ENCODE peak calls at places on chromosomes 2 and 18, in seven cellular contexts. M is heart left ventricle; L is endodermal cell; J is fibroblast of lung; E is body of pancreas; A is CD8-positive, alpha-beta memory T cell; X is ascending aorta. P is an unnamed sample.

GRCh38 chr2:101206080-101206479 is 46.6 kb upstream of the CNOT11 start:
- DNase-seq in E (no peak), X (no peak), M (no peak), A (no peak), J (no peak), L (no peak), P (no peak)

GRCh38 chr18:49021076-49021432 is 70.3 kb upstream of the SMAD7 start:
- DNase-seq in X (peak; percentile 61), J (no peak), L (no peak), A (no peak), M (peak; percentile 12), E (no peak), P (no peak)

GRCh38 chr2:41791523-41791922 is 256.3 kb upstream of the PKDCC start:
- DNase-seq in E (peak; percentile 28), J (peak; percentile 20), M (peak; percentile 50), X (no peak), L (peak; percentile 82), A (no peak), P (no peak)

GRCh38 chr2:134109246-134109645 is 144.6 kb upstream of the MGAT5 start:
- DNase-seq in M (no peak), X (no peak), L (no peak), A (no peak), J (no peak), E (no peak), P (no peak)

GRCh38 chr18:62335494-62335893 is 10.4 kb downstream of the TNFRSF11A start:
- DNase-seq in L (no peak), X (no peak), M (no peak), A (no peak), J (no peak), E (no peak), P (no peak)

GRCh38 chr18:58755304-58756010 is 84.2 kb downstream of the MALT1 start:
- DNase-seq in L (no peak), M (no peak), J (no peak), A (no peak), X (peak; percentile 54), E (no peak), P (peak; percentile 32)

GRCh38 chr18:41829648-41830516 is 125.2 kb upstream of the PIK3C3 start:
- DNase-seq in X (no peak), A (no peak), L (no peak), M (no peak), J (no peak), E (no peak), P (no peak)

GRCh38 chr2:47217277-47217676 is 62.2 kb upstream of the STPG4 start:
- DNase-seq in J (no peak), X (peak; percentile 27), M (no peak), A (no peak), L (no peak), E (no peak), P (no peak)

GRCh38 chr2:130824492-130825061 is 12.1 kb upstream of the ARHGEF4 start:
- DNase-seq in E (no peak), M (no peak), L (peak; percentile 62), X (no peak), J (peak; percentile 100), A (peak; percentile 45), P (no peak)

GRCh38 chr2:113602869-113603466 is 24.1 kb upstream of the RABL2A start:
- DNase-seq in M (no peak), A (no peak), J (no peak), E (no peak), L (no peak), X (no peak), P (no peak)

GRCh38 chr2:1886405-1886992 is 142.2 kb upstream of the PXDN start:
- DNase-seq in M (peak; percentile 54), J (peak; percentile 60), X (no peak), L (peak; percentile 93), A (no peak), E (peak; percentile 89), P (peak; percentile 58)

GRCh38 chr2:234178309-234179030 is 128.0 kb downstream of the SPP2 start:
- DNase-seq in A (no peak), E (peak; percentile 30), X (no peak), J (peak; percentile 66), L (peak; percentile 65), M (no peak), P (no peak)

GRCh38 chr2:2922156-2922555 is 455.5 kb downstream of the EIPR1 start:
- DNase-seq in A (no peak), L (no peak), E (no peak), X (no peak), J (no peak), M (no peak), P (no peak)

GRCh38 chr2:220682616-220683015 is 889.5 kb downstream of the EPHA4 start:
- DNase-seq in L (no peak), E (no peak), J (peak; percentile 28), A (no peak), X (no peak), M (no peak), P (no peak)

DNA sequence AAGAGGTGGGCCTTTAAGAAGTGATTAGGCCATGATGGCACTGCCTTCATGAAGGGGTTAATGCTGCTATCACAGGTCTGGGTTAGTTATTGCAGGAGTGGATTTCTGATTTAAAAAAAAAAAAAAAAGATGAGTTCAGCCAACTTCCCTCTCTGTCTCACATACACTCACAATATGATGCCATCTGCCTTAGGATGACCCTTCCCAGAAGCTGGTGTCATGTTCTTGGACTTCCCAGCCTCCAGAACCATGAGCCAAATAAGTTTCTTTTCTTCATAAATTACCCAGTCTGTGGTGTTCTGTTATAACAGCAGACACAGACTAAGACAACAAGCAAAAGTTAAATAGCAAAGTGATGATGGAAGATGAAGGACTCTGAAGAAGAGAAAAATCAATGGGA is 179.7 kb upstream of the ETAA1 start:
- DNase-seq in L (no peak), E (no peak), M (no peak), X (no peak), A (no peak), J (no peak), P (no peak)
- H3K27me3 ChIP-seq in L (no peaks in the 10 kb centered on the region), E (no peaks in the 10 kb centered on the region), M (no peaks in the 10 kb centered on the region), X (no peaks in the 10 kb centered on the region), A (no peaks in the 10 kb centered on the region), J (no peaks in the 10 kb centered on the region), P (no peaks in the 10 kb centered on the region)

DNA sequence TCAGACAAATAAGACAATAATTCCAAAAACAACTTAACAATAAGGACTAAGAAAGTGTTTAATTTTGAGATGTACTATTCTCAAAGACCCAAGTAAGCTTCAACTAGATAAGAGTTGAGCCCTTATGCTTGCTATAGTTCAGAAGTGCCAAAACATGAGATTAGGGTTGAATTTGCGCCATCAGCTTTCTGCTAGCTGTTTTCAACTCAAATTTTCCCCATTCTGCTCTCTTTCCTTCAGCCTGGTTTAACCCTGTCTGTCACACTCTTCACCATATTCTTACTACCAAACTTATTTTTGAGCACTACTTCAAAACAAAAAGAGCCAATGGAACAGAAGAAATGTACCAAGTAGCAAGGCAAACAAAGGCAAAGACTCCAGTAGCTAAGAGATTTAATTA is 4.1 kb downstream of the NFE2L2 start:
- DNase-seq in X (no peak), L (no peak), J (no peak), M (no peak), A (no peak), E (no peak), P (no peak)
- H3K27ac ChIP-seq in X (peak overlapping the region; percentile 99), L (no peak overlapping the region), J (peak overlapping the region; percentile 26), M (no peak overlapping the region), A (no peak overlapping the region), E (no peak overlapping the region), P (peak overlapping the region; percentile 100)

GRCh38 chr2:44943031-44943692 is 1.7 kb downstream of the SIX3 start:
- DNase-seq in E (no peak), J (no peak), M (no peak), X (no peak), L (peak; percentile 82), A (no peak), P (no peak)

GRCh38 chr2:44942304-44943030 is 965 bp downstream of the SIX3 start:
- DNase-seq in A (no peak), L (peak; percentile 56), M (no peak), X (no peak), E (no peak), J (no peak), P (no peak)

GRCh38 chr2:44944952-44945612 is 3.6 kb downstream of the SIX3 start:
- DNase-seq in L (no peak), X (no peak), J (no peak), E (no peak), M (no peak), A (no peak), P (no peak)

GRCh38 chr2:44944102-44944951 is 2.8 kb downstream of the SIX3 start:
- DNase-seq in E (no peak), X (no peak), L (peak; percentile 85), M (no peak), A (no peak), J (no peak), P (no peak)

DNA sequence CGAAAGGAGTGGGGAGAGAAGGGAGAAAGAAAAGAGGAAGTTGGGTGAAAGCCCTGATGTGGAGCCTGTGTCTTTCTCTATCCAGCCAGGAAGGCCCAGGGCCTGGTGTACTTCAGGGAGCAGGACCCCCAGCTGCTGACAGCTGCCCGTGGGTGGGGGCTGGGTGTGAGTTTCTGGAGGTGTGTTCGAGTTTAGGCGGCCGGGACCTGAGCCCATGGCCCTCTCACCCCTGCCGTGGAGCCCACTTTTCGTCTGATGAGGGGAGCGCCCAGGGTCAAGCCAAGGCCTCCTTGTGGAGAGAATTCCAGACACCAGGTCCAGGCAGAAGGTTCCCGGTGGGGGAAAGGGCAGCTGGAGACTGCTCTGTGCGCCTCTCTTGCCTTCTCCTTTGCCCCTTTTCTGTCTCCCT is 2.2 kb downstream of the SIX3 start:
- DNase-seq in X (no peak), L (no peak), M (no peak), E (no peak), J (no peak), A (no peak), P (no peak)
- H3K27me3 ChIP-seq in X (peaks cover 9% of the 10 kb centered on the region), L (peaks cover 99% of the 10 kb centered on the region), M (peaks cover 88% of the 10 kb centered on the region), E (no peaks in the 10 kb centered on the region), J (peaks cover 87% of the 10 kb centered on the region), A (peaks cover 29% of the 10 kb centered on the region), P (peaks cover 99% of the 10 kb centered on the region)

GRCh38 chr2:55229221-55229620 is 2.9 kb downstream of the CLHC1 start:
- DNase-seq in A (no peak), M (no peak), L (no peak), J (peak; percentile 19), E (no peak), X (no peak), P (no peak)

GRCh38 chr2:55225481-55226020 is 6.5 kb downstream of the CLHC1 start:
- DNase-seq in A (no peak), E (no peak), M (no peak), J (no peak), L (peak; percentile 59), X (no peak), P (no peak)

GRCh38 chr2:55228224-55228563 is 3.9 kb downstream of the CLHC1 start:
- DNase-seq in X (no peak), A (no peak), J (no peak), L (no peak), E (no peak), M (no peak), P (no peak)

GRCh38 chr2:55223958-55224760 is 7.9 kb downstream of the CLHC1 start:
- DNase-seq in A (peak; percentile 3), L (peak; percentile 61), E (peak; percentile 13), X (no peak), J (no peak), M (no peak), P (peak; percentile 27)

DNA sequence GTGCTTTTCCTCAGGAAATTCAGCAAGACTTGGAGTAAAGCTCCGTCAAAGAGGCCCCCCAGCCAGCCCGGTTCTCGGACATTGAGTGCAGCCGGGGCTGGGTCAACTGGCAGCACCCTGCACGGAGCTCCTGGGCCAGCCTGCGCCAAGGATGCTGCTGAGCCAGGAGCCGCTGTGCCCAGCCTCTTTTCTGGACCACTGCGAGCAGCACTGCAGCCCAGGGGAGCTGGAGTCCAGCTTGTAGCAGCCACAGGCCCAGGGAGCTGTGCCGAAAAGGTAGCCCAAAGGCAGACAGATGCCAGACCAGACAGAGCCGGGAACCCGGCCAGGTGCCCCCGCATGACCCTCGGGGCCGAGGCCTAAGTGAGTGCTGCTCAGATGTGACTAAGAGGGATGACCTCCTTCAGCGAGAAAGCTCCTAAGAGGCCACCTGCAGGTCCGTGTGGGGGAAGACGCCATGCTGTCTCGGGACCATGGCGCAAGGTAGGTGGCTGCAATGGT is 7.3 kb downstream of the CLHC1 start:
- DNase-seq in M (peak; percentile 26), J (no peak), E (peak; percentile 23), L (peak; percentile 65), A (no peak), X (no peak), P (peak; percentile 39)
- H3K27ac ChIP-seq in M (no peak overlapping the region), J (no peak overlapping the region), E (no peak overlapping the region), L (no peak overlapping the region), A (no peak overlapping the region), X (peak overlapping the region; percentile 94), P (no peak overlapping the region)

P was measured in heart right ventricle.